ENCODE peak calls at places on chromosomes 6 and 20, in nine cellular contexts. K is B cell, I is stomach, Q is AG04450, E is A673, Z is left ventricle myocardium inferior, D is HCT116, P is heart right ventricle, T is GM20000. X is an unnamed sample.
A peak's percentile ranks its signal among the peaks of the same experiment; 100 is the strongest.

GRCh38 chr6:39688494-39688893 is 36.7 kb downstream of the KIF6 start:
- DNase-seq in K (no peak), I (no peak), Q (peak; percentile 13), E (peak; percentile 28), Z (no peak), D (no peak), P (no peak), T (no peak), X (peak; percentile 92)

GRCh38 chr6:108561742-108562502 is 1.2 kb downstream of the FOXO3 start:
- DNase-seq in K (no peak), I (no peak), Q (no peak), E (peak; percentile 12), Z (peak; percentile 31), D (no peak), P (peak; percentile 48), T (no peak), X (peak; percentile 40)

GRCh38 chr20:55961351-55962320 is 43.7 kb downstream of the CBLN4 start:
- DNase-seq in K (no peak), I (no peak), Q (no peak), E (no peak), Z (no peak), D (no peak), P (no peak), T (no peak), X (no peak)

GRCh38 chr6:17869010-17869752 is 118.3 kb downstream of the KIF13A start:
- DNase-seq in K (no peak), I (no peak), Q (no peak), E (peak; percentile 23), Z (no peak), D (no peak), P (no peak), T (no peak), X (no peak)

GRCh38 chr6:7052441-7052936 is 55.3 kb upstream of the RREB1 start:
- DNase-seq in K (no peak), I (peak; percentile 36), Q (no peak), E (peak; percentile 74), Z (peak; percentile 67), D (no peak), P (peak; percentile 63), T (peak; percentile 47), X (no peak)

GRCh38 chr20:16476032-16476431 is 97.2 kb downstream of the KIF16B start:
- DNase-seq in K (no peak), I (no peak), Q (no peak), E (peak; percentile 48), Z (no peak), D (peak; percentile 24), P (no peak), T (peak; percentile 38), X (peak; percentile 57)

GRCh38 chr6:6366778-6367177 is 46.3 kb upstream of the F13A1 start:
- DNase-seq in K (no peak), I (no peak), Q (no peak), E (no peak), Z (no peak), D (no peak), P (no peak), T (no peak), X (no peak)

GRCh38 chr6:35543459-35544193 is 30.9 kb upstream of the TULP1 start:
- DNase-seq in K (no peak), I (no peak), Q (no peak), E (no peak), Z (no peak), D (no peak), P (no peak), T (no peak), X (no peak)

GRCh38 chr6:147586044-147586443 is 77.6 kb downstream of the SAMD5 start:
- DNase-seq in K (no peak), I (no peak), Q (no peak), E (no peak), Z (no peak), D (no peak), P (no peak), T (no peak), X (peak; percentile 68)

GRCh38 chr6:147322299-147323162 is 118.3 kb downstream of the STXBP5 start:
- DNase-seq in K (no peak), I (no peak), Q (peak; percentile 15), E (peak; percentile 82), Z (no peak), D (no peak), P (no peak), T (peak; percentile 55), X (peak; percentile 33)

GRCh38 chr6:90496191-90496590 is 90.7 kb downstream of the MAP3K7 start:
- DNase-seq in K (no peak), I (no peak), Q (no peak), E (no peak), Z (no peak), D (no peak), P (no peak), T (no peak), X (no peak)

GRCh38 chr6:142440603-142441293 is 138.9 kb downstream of the ADGRG6 start:
- DNase-seq in K (no peak), I (no peak), Q (no peak), E (peak; percentile 33), Z (no peak), D (no peak), P (no peak), T (no peak), X (no peak)

GRCh38 chr20:55269913-55270312 is 735.4 kb downstream of the CBLN4 start:
- DNase-seq in K (no peak), I (no peak), Q (no peak), E (no peak), Z (no peak), D (no peak), P (no peak), T (no peak), X (no peak)

GRCh38 chr6:7216941-7217621 is 95.9 kb downstream of the SSR1 start:
- DNase-seq in K (no peak), I (no peak), Q (no peak), E (peak; percentile 53), Z (peak; percentile 68), D (no peak), P (peak; percentile 57), T (no peak), X (no peak)

GRCh38 chr6:42394151-42394550 is 57.6 kb downstream of the TRERF1 start:
- DNase-seq in K (peak; percentile 21), I (no peak), Q (no peak), E (no peak), Z (no peak), D (no peak), P (no peak), T (no peak), X (no peak)

GRCh38 chr6:5401845-5402738 is 140.8 kb downstream of the FARS2 start:
- DNase-seq in K (no peak), I (no peak), Q (no peak), E (peak; percentile 39), Z (no peak), D (peak; percentile 12), P (no peak), T (no peak), X (peak; percentile 16)

GRCh38 chr20:45111799-45112471 is 3.0 kb downstream of the WFDC5 start:
- DNase-seq in K (no peak), I (no peak), Q (no peak), E (peak; percentile 23), Z (no peak), D (no peak), P (no peak), T (peak; percentile 34), X (peak; percentile 50)

GRCh38 chr6:75516757-75517156 is 23.2 kb upstream of the FILIP1 start:
- DNase-seq in K (no peak), I (no peak), Q (no peak), E (no peak), Z (no peak), D (no peak), P (no peak), T (no peak), X (no peak)
- TF ChIP-seq CTCF in K (no peak), I (no peak), Q (no peak), E (no peak), Z (no peak), D (no peak), P (no peak), T (no peak), X (no peak)

DNA sequence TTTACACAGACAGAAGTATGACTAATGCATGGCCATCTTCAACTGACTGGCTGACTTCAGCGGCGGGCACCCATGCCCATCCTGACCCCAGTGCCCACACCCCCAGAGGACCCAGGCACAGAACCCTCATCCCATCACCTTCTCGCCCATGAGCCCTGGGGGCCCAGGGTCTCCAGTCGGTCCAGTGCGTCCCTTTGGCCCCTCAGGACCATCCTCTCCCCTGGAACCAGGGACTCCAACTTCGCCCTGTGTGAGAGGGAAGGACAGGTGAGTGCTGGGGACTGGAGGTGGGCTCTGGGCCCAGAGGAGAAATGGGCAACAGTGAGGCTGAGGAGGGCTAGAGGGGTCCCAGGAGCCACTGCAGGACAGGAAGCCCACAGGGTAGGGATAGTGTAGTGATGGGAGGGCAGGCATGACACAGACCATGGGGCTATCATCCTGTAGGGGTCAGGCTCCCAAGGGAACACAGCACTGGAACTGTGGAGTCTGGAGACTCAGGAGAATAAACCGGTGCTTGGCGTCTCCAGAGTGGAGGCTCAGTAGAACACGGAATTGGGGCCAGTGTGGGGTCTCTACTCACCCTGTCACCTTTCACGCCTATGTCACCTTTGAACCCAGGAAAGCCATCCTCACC is 16.7 kb downstream of the COL11A2 start:
- DNase-seq in K (no peak), I (no peak), Q (no peak), E (no peak), Z (no peak), D (no peak), P (no peak), T (no peak), X (no peak)
- TF ChIP-seq CTCF in K (no peak), I (no peak), Q (peak; percentile 17), E (no peak), Z (no peak), D (no peak), P (no peak), T (no peak), X (no peak)

GRCh38 chr6:160831751-160832150 is 129.7 kb downstream of the PLG start:
- DNase-seq in K (no peak), I (no peak), Q (no peak), E (peak; percentile 3), Z (no peak), D (no peak), P (no peak), T (no peak), X (peak; percentile 4)
- TF ChIP-seq CTCF in K (no peak), I (no peak), Q (no peak), E (no peak), Z (no peak), D (no peak), P (no peak), T (no peak), X (no peak)

GRCh38 chr20:911882-912600 is 4.1 kb downstream of the ANGPT4 start:
- DNase-seq in K (no peak), I (no peak), Q (no peak), E (no peak), Z (no peak), D (peak; percentile 4), P (no peak), T (no peak), X (no peak)

GRCh38 chr20:913306-913849 is 2.8 kb downstream of the ANGPT4 start:
- DNase-seq in K (no peak), I (no peak), Q (no peak), E (no peak), Z (no peak), D (no peak), P (no peak), T (no peak), X (no peak)

GRCh38 chr20:909641-910040 is 6.5 kb downstream of the ANGPT4 start:
- DNase-seq in K (peak; percentile 17), I (no peak), Q (no peak), E (no peak), Z (no peak), D (no peak), P (no peak), T (no peak), X (no peak)

GRCh38 chr20:910840-911770 is 5.0 kb downstream of the ANGPT4 start:
- DNase-seq in K (peak; percentile 11), I (no peak), Q (no peak), E (no peak), Z (no peak), D (no peak), P (no peak), T (no peak), X (no peak)

GRCh38 chr20:910132-910839 is 5.8 kb downstream of the ANGPT4 start:
- DNase-seq in K (peak; percentile 26), I (no peak), Q (no peak), E (no peak), Z (no peak), D (no peak), P (no peak), T (no peak), X (no peak)
- TF ChIP-seq CTCF in K (no peak), I (no peak), Q (no peak), E (no peak), Z (no peak), D (no peak), P (no peak), T (no peak), X (no peak)